ENCODE peak calls at places on chromosomes 7 and 10, in five cellular contexts. J, C, H, F and Z are unnamed samples.

GRCh38 chr7:29622335-29623265 is 59.0 kb downstream of the PRR15 start:
- DNase-seq in J (no peak), C (no peak), H (peak; percentile 94), F (peak; percentile 98), Z (peak; percentile 88)

GRCh38 chr7:7183833-7184463 is 1.6 kb downstream of the C1GALT1 start:
- DNase-seq in J (no peak), C (no peak), H (no peak), F (peak; percentile 11), Z (no peak)

GRCh38 chr10:35306852-35307251 is 29.5 kb upstream of the CCNY start:
- DNase-seq in J (no peak), C (no peak), H (no peak), F (peak; percentile 16), Z (no peak)

GRCh38 chr7:151436446-151437162 is 3.3 kb downstream of the CRYGN start:
- DNase-seq in J (no peak), C (no peak), H (peak; percentile 33), F (peak; percentile 75), Z (no peak)

GRCh38 chr10:71268247-71268691 is 50.8 kb upstream of the SLC29A3 start:
- DNase-seq in J (no peak), C (no peak), H (no peak), F (peak; percentile 53), Z (no peak)

GRCh38 chr7:126483972-126484371 is 768.8 kb downstream of the GRM8 start:
- DNase-seq in J (no peak), C (no peak), H (no peak), F (no peak), Z (no peak)

GRCh38 chr7:24709051-24709450 is 48.2 kb downstream of the GSDME start:
- DNase-seq in J (no peak), C (no peak), H (no peak), F (no peak), Z (no peak)

GRCh38 chr10:107971411-107971810 is 806.9 kb upstream of the SORCS1 start:
- DNase-seq in J (no peak), C (no peak), H (no peak), F (no peak), Z (no peak)

GRCh38 chr10:119831656-119832055 is 41.0 kb downstream of the MCMBP start:
- DNase-seq in J (no peak), C (no peak), H (no peak), F (no peak), Z (no peak)

GRCh38 chr10:122849090-122849489 is 3.4 kb upstream of the CUZD1 start:
- DNase-seq in J (no peak), C (no peak), H (no peak), F (no peak), Z (no peak)

GRCh38 chr7:94512735-94513564 is 3.3 kb downstream of the CASD1 start:
- DNase-seq in J (no peak), C (no peak), H (no peak), F (no peak), Z (no peak)

GRCh38 chr10:132526676-132527075 is 10.9 kb upstream of the INPP5A start:
- DNase-seq in J (no peak), C (no peak), H (peak; percentile 93), F (peak; percentile 98), Z (no peak)

GRCh38 chr7:36949711-36950600 is 225.7 kb upstream of the AOAH start:
- DNase-seq in J (no peak), C (no peak), H (no peak), F (no peak), Z (no peak)

GRCh38 chr7:74032191-74032490 is 4.2 kb downstream of the ELN start:
- DNase-seq in J (no peak), C (no peak), H (peak; percentile 77), F (peak; percentile 66), Z (peak; percentile 69)

GRCh38 chr10:132229834-132230556 is 43.2 kb downstream of the DPYSL4 start:
- DNase-seq in J (no peak), C (no peak), H (no peak), F (no peak), Z (no peak)

GRCh38 chr7:115511330-115511729 is 519.2 kb downstream of the TFEC start:
- DNase-seq in J (no peak), C (no peak), H (no peak), F (no peak), Z (no peak)

GRCh38 chr7:24836084-24836483 is 78.8 kb upstream of the GSDME start:
- DNase-seq in J (no peak), C (no peak), H (no peak), F (no peak), Z (no peak)